ENCODE peak calls at places on chromosomes 12 and 14, in six cellular contexts. One of them, this sample, is unnamed.

GRCh38 chr12:117587646-117588287 is 226.3 kb upstream of the NOS1 start:
- DNase-seq in upper lobe of left lung: peak
- DNase-seq in spleen: no peak
- DNase-seq in endothelial cell of umbilical vein: peak
- DNase-seq in GM23338: peak
- DNase-seq in prostate gland: peak
- DNase-seq in this sample: peak

GRCh38 chr12:15074351-15074750 is 101.5 kb downstream of the PDE6H start:
- DNase-seq in upper lobe of left lung: no peak
- DNase-seq in spleen: no peak
- DNase-seq in endothelial cell of umbilical vein: no peak
- DNase-seq in GM23338: no peak
- DNase-seq in prostate gland: no peak
- DNase-seq in this sample: no peak

GRCh38 chr14:88559852-88560251 is 3.0 kb upstream of the ZC3H14 start:
- DNase-seq in upper lobe of left lung: no peak
- DNase-seq in spleen: no peak
- DNase-seq in endothelial cell of umbilical vein: no peak
- DNase-seq in GM23338: peak
- DNase-seq in prostate gland: no peak
- DNase-seq in this sample: peak

GRCh38 chr12:27344760-27345159 is 12.1 kb downstream of the BMAL2 start:
- DNase-seq in upper lobe of left lung: no peak
- DNase-seq in spleen: no peak
- DNase-seq in endothelial cell of umbilical vein: no peak
- DNase-seq in GM23338: no peak
- DNase-seq in prostate gland: no peak
- DNase-seq in this sample: no peak

GRCh38 chr12:132761032-132761910 is at the start of gene ANKLE2:
- DNase-seq in upper lobe of left lung: peak
- DNase-seq in spleen: peak
- DNase-seq in endothelial cell of umbilical vein: peak
- DNase-seq in GM23338: peak
- DNase-seq in prostate gland: no peak
- DNase-seq in this sample: peak

GRCh38 chr12:724194-724855 is 28.1 kb upstream of the WNK1 start:
- DNase-seq in upper lobe of left lung: peak
- DNase-seq in spleen: no peak
- DNase-seq in endothelial cell of umbilical vein: no peak
- DNase-seq in GM23338: peak
- DNase-seq in prostate gland: no peak
- DNase-seq in this sample: no peak

GRCh38 chr12:56897844-56898341 is 36.3 kb downstream of the SDR9C7 start:
- DNase-seq in upper lobe of left lung: no peak
- DNase-seq in spleen: no peak
- DNase-seq in endothelial cell of umbilical vein: no peak
- DNase-seq in GM23338: no peak
- DNase-seq in prostate gland: peak
- DNase-seq in this sample: no peak

GRCh38 chr14:102407258-102407657 is 44.5 kb downstream of the TECPR2 start:
- DNase-seq in upper lobe of left lung: no peak
- DNase-seq in spleen: no peak
- DNase-seq in endothelial cell of umbilical vein: no peak
- DNase-seq in GM23338: no peak
- DNase-seq in prostate gland: no peak
- DNase-seq in this sample: no peak

GRCh38 chr12:66862586-66862985 is 183.7 kb upstream of the GRIP1 start:
- DNase-seq in upper lobe of left lung: no peak
- DNase-seq in spleen: no peak
- DNase-seq in endothelial cell of umbilical vein: no peak
- DNase-seq in GM23338: no peak
- DNase-seq in prostate gland: no peak
- DNase-seq in this sample: no peak

GRCh38 chr12:47305464-47305863 is 225.7 kb upstream of the AMIGO2 start:
- DNase-seq in upper lobe of left lung: no peak
- DNase-seq in spleen: no peak
- DNase-seq in endothelial cell of umbilical vein: no peak
- DNase-seq in GM23338: no peak
- DNase-seq in prostate gland: no peak
- DNase-seq in this sample: no peak

GRCh38 chr14:33676135-33676566 is 274.7 kb downstream of the EGLN3 start:
- DNase-seq in upper lobe of left lung: no peak
- DNase-seq in spleen: no peak
- DNase-seq in endothelial cell of umbilical vein: peak
- DNase-seq in GM23338: peak
- DNase-seq in prostate gland: peak
- DNase-seq in this sample: peak

GRCh38 chr14:30275604-30276003 is 283.4 kb upstream of the G2E3 start:
- DNase-seq in upper lobe of left lung: no peak
- DNase-seq in spleen: no peak
- DNase-seq in endothelial cell of umbilical vein: no peak
- DNase-seq in GM23338: no peak
- DNase-seq in prostate gland: no peak
- DNase-seq in this sample: no peak

GRCh38 chr14:22265319-22266140 is 323.5 kb downstream of the DAD1 start:
- DNase-seq in upper lobe of left lung: no peak
- DNase-seq in spleen: no peak
- DNase-seq in endothelial cell of umbilical vein: no peak
- DNase-seq in GM23338: peak
- DNase-seq in prostate gland: no peak
- DNase-seq in this sample: no peak

GRCh38 chr14:22432348-22432976 is 156.6 kb downstream of the DAD1 start:
- DNase-seq in upper lobe of left lung: peak
- DNase-seq in spleen: no peak
- DNase-seq in endothelial cell of umbilical vein: peak
- DNase-seq in GM23338: peak
- DNase-seq in prostate gland: peak
- DNase-seq in this sample: no peak

GRCh38 chr14:58430156-58430555 is 2.6 kb downstream of the KIAA0586 start:
- DNase-seq in upper lobe of left lung: no peak
- DNase-seq in spleen: no peak
- DNase-seq in endothelial cell of umbilical vein: peak
- DNase-seq in GM23338: no peak
- DNase-seq in prostate gland: no peak
- DNase-seq in this sample: no peak

GRCh38 chr14:67079836-67080235 is 109.4 kb upstream of the GARIN2 start:
- DNase-seq in upper lobe of left lung: no peak
- DNase-seq in spleen: no peak
- DNase-seq in endothelial cell of umbilical vein: no peak
- DNase-seq in GM23338: no peak
- DNase-seq in prostate gland: no peak
- DNase-seq in this sample: no peak

GRCh38 chr12:47802312-47802711 is 17.4 kb downstream of the HDAC7 start:
- DNase-seq in upper lobe of left lung: no peak
- DNase-seq in spleen: no peak
- DNase-seq in endothelial cell of umbilical vein: no peak
- DNase-seq in GM23338: peak
- DNase-seq in prostate gland: no peak
- DNase-seq in this sample: no peak

GRCh38 chr12:53343978-53344377 is 7.8 kb upstream of the SP7 start:
- DNase-seq in upper lobe of left lung: no peak
- DNase-seq in spleen: no peak
- DNase-seq in endothelial cell of umbilical vein: no peak
- DNase-seq in GM23338: no peak
- DNase-seq in prostate gland: no peak
- DNase-seq in this sample: no peak

GRCh38 chr12:9971158-9971557 is at the start of gene CLEC12A:
- DNase-seq in upper lobe of left lung: no peak
- DNase-seq in spleen: no peak
- DNase-seq in endothelial cell of umbilical vein: no peak
- DNase-seq in GM23338: no peak
- DNase-seq in prostate gland: no peak
- DNase-seq in this sample: no peak

GRCh38 chr14:68905107-68905895 is 73.8 kb downstream of the ACTN1 start:
- DNase-seq in upper lobe of left lung: no peak
- DNase-seq in spleen: no peak
- DNase-seq in endothelial cell of umbilical vein: no peak
- DNase-seq in GM23338: no peak
- DNase-seq in prostate gland: no peak
- DNase-seq in this sample: no peak
- TF ChIP-seq POLR2AphosphoS5 in upper lobe of left lung: no peak
- TF ChIP-seq POLR2AphosphoS5 in spleen: no peak
- TF ChIP-seq POLR2AphosphoS5 in endothelial cell of umbilical vein: no peak
- TF ChIP-seq POLR2AphosphoS5 in GM23338: no peak
- TF ChIP-seq POLR2AphosphoS5 in prostate gland: no peak
- TF ChIP-seq POLR2AphosphoS5 in this sample: no peak

DNA sequence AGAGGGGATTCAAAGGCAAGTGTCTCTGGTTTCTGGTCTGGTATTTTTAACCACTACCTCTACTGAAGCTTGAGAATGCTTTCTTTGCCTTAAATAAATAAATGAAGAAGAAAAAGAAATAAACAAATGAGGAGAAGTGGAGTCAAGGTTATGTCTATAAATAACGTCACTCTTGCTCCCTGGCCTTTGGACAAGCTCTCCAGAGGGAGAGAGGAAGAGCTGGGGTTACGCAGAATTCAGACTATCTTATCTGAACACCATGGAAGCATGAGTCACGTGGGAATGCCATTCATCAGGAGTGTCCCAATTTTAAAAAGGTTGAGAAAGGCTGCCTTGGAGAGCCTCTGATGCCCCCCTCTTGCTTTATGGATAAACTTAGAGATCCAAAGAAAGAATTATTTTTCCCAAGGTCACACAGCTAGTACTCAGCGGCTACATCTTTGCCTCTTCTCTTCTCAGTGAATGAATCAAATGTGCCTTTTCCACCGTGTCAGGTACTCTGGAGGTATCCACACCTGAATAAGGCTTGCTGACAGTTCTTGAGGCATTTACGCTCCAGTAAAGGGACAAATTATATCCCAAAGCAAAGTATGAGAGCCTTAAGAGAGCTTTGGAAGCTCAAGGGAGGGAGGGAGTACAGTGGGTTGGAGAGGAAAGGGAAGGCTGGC is 12.9 kb upstream of the MSI1 start:
- DNase-seq in upper lobe of left lung: no peak
- DNase-seq in spleen: no peak
- DNase-seq in endothelial cell of umbilical vein: no peak
- DNase-seq in GM23338: no peak
- DNase-seq in prostate gland: no peak
- DNase-seq in this sample: peak
- TF ChIP-seq POLR2AphosphoS5 in upper lobe of left lung: no peak
- TF ChIP-seq POLR2AphosphoS5 in spleen: no peak
- TF ChIP-seq POLR2AphosphoS5 in endothelial cell of umbilical vein: no peak
- TF ChIP-seq POLR2AphosphoS5 in GM23338: no peak
- TF ChIP-seq POLR2AphosphoS5 in prostate gland: no peak
- TF ChIP-seq POLR2AphosphoS5 in this sample: no peak

GRCh38 chr14:23538049-23538718 is 13.4 kb downstream of the ZFHX2 start:
- DNase-seq in upper lobe of left lung: no peak
- DNase-seq in spleen: no peak
- DNase-seq in endothelial cell of umbilical vein: no peak
- DNase-seq in GM23338: peak
- DNase-seq in prostate gland: no peak
- DNase-seq in this sample: no peak

GRCh38 chr14:23537351-23538048 is 14.1 kb downstream of the ZFHX2 start:
- DNase-seq in upper lobe of left lung: no peak
- DNase-seq in spleen: peak
- DNase-seq in endothelial cell of umbilical vein: no peak
- DNase-seq in GM23338: peak
- DNase-seq in prostate gland: no peak
- DNase-seq in this sample: no peak

GRCh38 chr14:23539209-23539866 is 12.2 kb downstream of the ZFHX2 start:
- DNase-seq in upper lobe of left lung: no peak
- DNase-seq in spleen: peak
- DNase-seq in endothelial cell of umbilical vein: peak
- DNase-seq in GM23338: peak
- DNase-seq in prostate gland: no peak
- DNase-seq in this sample: peak

GRCh38 chr14:23539867-23540469 is 11.6 kb downstream of the ZFHX2 start:
- DNase-seq in upper lobe of left lung: no peak
- DNase-seq in spleen: peak
- DNase-seq in endothelial cell of umbilical vein: no peak
- DNase-seq in GM23338: no peak
- DNase-seq in prostate gland: no peak
- DNase-seq in this sample: no peak

DNA sequence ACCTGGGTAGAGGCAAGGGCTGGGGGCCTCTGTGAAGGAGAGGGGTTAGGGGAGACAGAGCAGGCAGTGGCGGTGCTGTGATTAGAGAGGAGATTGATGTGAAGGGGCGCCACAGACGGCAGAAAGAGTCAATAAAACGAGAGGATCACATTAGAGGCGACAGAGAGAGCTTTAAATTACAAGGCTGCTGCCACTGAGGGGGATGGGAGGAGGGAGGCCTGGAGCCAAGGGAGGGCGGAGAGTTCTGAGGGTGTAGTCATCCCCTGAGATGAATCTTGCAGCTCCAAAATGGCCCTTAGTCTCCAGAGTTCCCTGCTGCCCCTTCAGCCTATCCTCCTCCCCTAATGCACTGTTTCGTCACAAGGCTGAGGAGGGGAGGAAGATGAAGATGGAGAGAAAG is 12.8 kb downstream of the ZFHX2 start:
- DNase-seq in upper lobe of left lung: no peak
- DNase-seq in spleen: peak
- DNase-seq in endothelial cell of umbilical vein: no peak
- DNase-seq in GM23338: peak
- DNase-seq in prostate gland: no peak
- DNase-seq in this sample: no peak
- TF ChIP-seq POLR2AphosphoS5 in upper lobe of left lung: no peak
- TF ChIP-seq POLR2AphosphoS5 in spleen: no peak
- TF ChIP-seq POLR2AphosphoS5 in endothelial cell of umbilical vein: no peak
- TF ChIP-seq POLR2AphosphoS5 in GM23338: peak
- TF ChIP-seq POLR2AphosphoS5 in prostate gland: no peak
- TF ChIP-seq POLR2AphosphoS5 in this sample: no peak

DNA sequence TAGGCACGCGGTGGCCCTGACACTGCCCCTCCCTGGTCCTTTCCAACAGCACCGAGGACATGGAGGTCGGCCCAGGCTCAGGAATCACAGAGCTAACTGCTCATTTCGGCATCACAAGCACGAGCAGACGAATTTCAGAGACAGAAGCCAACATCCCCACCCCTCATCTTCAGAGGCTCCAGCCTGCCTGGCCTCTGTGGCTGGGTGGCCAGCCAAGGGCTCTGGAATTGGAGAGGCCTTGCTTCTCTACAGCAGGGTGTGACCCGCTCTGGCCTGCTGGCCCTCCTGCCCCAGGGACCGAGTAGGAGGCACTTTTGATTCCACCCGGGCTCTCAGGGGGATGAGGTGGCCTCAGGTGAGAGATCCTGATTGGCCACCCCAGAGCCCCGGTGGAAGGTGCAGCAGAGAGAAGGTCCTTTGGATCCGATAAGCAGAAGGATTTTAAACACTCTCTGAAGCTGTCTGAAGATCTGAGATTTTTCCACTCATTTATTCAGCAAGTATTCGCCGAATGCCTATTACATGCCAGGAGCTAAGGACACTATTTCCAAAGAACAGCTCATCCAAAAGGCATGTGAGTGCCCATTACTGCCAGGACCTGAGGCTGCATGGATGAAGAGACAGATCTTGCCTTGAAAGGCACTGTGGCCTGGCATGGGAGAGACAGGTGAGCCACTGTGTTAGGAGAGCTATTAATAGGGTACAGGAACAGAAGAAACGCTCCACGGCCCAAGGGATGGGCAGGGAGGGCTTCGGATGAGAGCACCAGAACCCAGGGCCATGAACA is 10.3 kb downstream of the BAG5 start:
- DNase-seq in upper lobe of left lung: peak
- DNase-seq in spleen: no peak
- DNase-seq in endothelial cell of umbilical vein: no peak
- DNase-seq in GM23338: no peak
- DNase-seq in prostate gland: no peak
- DNase-seq in this sample: no peak
- TF ChIP-seq POLR2AphosphoS5 in upper lobe of left lung: no peak
- TF ChIP-seq POLR2AphosphoS5 in spleen: no peak
- TF ChIP-seq POLR2AphosphoS5 in endothelial cell of umbilical vein: no peak
- TF ChIP-seq POLR2AphosphoS5 in GM23338: no peak
- TF ChIP-seq POLR2AphosphoS5 in prostate gland: peak
- TF ChIP-seq POLR2AphosphoS5 in this sample: no peak

GRCh38 chr12:49705479-49706267 is 1.5 kb downstream of the FMNL3 start:
- DNase-seq in upper lobe of left lung: peak
- DNase-seq in spleen: peak
- DNase-seq in endothelial cell of umbilical vein: peak
- DNase-seq in GM23338: peak
- DNase-seq in prostate gland: no peak
- DNase-seq in this sample: peak
- TF ChIP-seq POLR2AphosphoS5 in upper lobe of left lung: peak
- TF ChIP-seq POLR2AphosphoS5 in spleen: peak
- TF ChIP-seq POLR2AphosphoS5 in endothelial cell of umbilical vein: peak
- TF ChIP-seq POLR2AphosphoS5 in GM23338: no peak
- TF ChIP-seq POLR2AphosphoS5 in prostate gland: no peak
- TF ChIP-seq POLR2AphosphoS5 in this sample: no peak